ENCODE peak calls at places on chromosomes 16 and 17, in five cellular contexts. H is right cardiac atrium, V is body of pancreas, P is heart left ventricle, X is lower lobe of right lung. F is an unnamed sample. For H3K9me3, the result is how much of the 10 kb centered on the place peaks cover.

GRCh38 chr17:45093444-45094110 is 32.5 kb downstream of the NMT1 start:
- ATAC-seq in H (peak), V (peak), P (peak), X (peak), F (peak)

GRCh38 chr17:51255673-51256072 is 4.2 kb downstream of the MBTD1 start:
- ATAC-seq in H (no peak), V (no peak), P (no peak), X (no peak), F (no peak)

GRCh38 chr16:5323284-5323683 is 225.7 kb upstream of the EEF2KMT start:
- ATAC-seq in H (no peak), V (no peak), P (no peak), X (no peak), F (no peak)

GRCh38 chr17:76266244-76266938 is 1.2 kb downstream of the UBALD2 start:
- ATAC-seq in H (peak), V (no peak), P (no peak), X (no peak), F (no peak)

GRCh38 chr17:64315032-64315490 is 52.0 kb upstream of the TEX2 start:
- ATAC-seq in H (peak), V (peak), P (peak), X (peak), F (peak)

GRCh38 chr17:82497483-82498405 is 21.8 kb upstream of the FOXK2 start:
- ATAC-seq in H (peak), V (peak), P (peak), X (peak), F (peak)

GRCh38 chr16:68146583-68146982 is 61.4 kb downstream of the NFATC3 start:
- ATAC-seq in H (peak), V (peak), P (peak), X (peak), F (no peak)

GRCh38 chr17:13337864-13338371 is 263.8 kb downstream of the HS3ST3A1 start:
- ATAC-seq in H (no peak), V (no peak), P (peak), X (no peak), F (no peak)

GRCh38 chr16:83211711-83212110 is 584.9 kb downstream of the CDH13 start:
- ATAC-seq in H (no peak), V (no peak), P (peak), X (no peak), F (no peak)

GRCh38 chr17:73066148-73066884 is 26.2 kb downstream of the SLC39A11 start:
- ATAC-seq in H (no peak), V (no peak), P (no peak), X (no peak), F (no peak)

GRCh38 chr16:31025344-31025743 is 8.0 kb upstream of the STX4 start:
- ATAC-seq in H (no peak), V (no peak), P (no peak), X (peak), F (no peak)

GRCh38 chr17:67504182-67504581 is 127.1 kb downstream of the PITPNC1 start:
- ATAC-seq in H (no peak), V (peak), P (no peak), X (no peak), F (no peak)

GRCh38 chr17:50102164-50102991 is 7.2 kb downstream of the PDK2 start:
- ATAC-seq in H (peak), V (peak), P (peak), X (peak), F (peak)

GRCh38 chr17:28970879-28971278 is 19.6 kb upstream of the PHF12 start:
- ATAC-seq in H (no peak), V (peak), P (no peak), X (no peak), F (peak)

GRCh38 chr16:68351991-68352431 is 41.2 kb downstream of the PRMT7 start:
- ATAC-seq in H (no peak), V (peak), P (no peak), X (peak), F (no peak)

GRCh38 chr16:30744146-30744545 is 4.1 kb upstream of the PHKG2 start:
- ATAC-seq in H (no peak), V (no peak), P (no peak), X (no peak), F (no peak)

DNA sequence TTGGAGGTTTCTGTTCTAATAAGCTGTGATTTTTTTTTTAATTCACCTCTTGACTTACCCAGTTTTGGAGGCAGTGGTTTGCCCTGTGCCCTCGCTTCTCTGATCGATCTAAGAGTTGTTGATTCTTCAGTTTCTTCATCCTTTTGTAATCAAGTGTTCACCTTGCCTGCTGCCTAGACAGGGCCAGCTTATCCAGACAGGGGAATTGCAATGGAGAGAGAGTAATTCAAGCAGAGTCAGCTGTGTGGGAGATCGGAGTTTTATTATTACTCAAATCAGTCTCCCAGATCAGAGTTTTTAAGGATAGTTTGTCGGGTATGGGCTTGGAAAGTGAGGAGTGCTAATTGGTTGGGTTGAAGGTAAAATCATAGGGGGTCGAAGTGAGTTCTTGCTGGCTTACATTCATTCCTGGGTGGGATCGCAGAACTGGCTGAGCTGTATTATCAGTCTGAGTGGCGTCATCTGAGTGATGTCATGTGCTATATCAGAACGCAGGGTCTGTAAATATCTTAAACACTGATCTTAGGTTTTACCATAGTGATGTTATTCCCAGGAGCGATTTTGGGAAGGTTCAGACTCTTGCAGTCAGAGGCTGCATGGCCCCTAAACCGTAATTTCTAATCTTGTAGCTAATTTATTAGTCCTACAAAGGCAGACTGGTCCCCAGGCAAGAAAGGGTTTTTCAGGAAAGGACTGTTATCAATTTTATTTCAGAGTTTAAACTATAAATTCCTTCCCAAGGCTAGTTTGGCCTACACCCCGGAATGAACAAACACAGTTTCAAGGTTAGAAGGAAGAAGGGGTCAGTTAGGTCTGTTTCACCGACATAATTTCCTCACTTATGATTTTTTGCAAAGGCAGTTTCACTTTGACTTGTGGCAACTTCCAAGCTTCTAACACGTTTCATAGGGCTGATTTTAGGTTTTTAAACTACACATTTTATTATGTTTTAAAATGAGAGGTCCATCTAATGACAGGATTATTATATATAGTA is 21.5 kb upstream of the KCNJ16 start:
- ATAC-seq in H (peak), V (peak), P (peak), X (no peak), F (peak)
- H3K9me3 ChIP-seq in H (under half), V (under half), P (under half), X (under half), F (under half)

GRCh38 chr16:81752876-81753227 is 26.2 kb upstream of the PLCG2 start:
- ATAC-seq in H (no peak), V (no peak), P (no peak), X (peak), F (no peak)
- H3K27ac ChIP-seq in H (no peak), V (peak), P (no peak), X (peak), F (peak)

GRCh38 chr17:60534010-60534555 is 8.0 kb upstream of the APPBP2 start:
- ATAC-seq in H (no peak), V (no peak), P (no peak), X (no peak), F (no peak)

GRCh38 chr17:60538726-60539125 is 12.7 kb upstream of the APPBP2 start:
- ATAC-seq in H (no peak), V (no peak), P (no peak), X (no peak), F (no peak)

GRCh38 chr17:60534613-60535157 is 8.6 kb upstream of the APPBP2 start:
- ATAC-seq in H (no peak), V (peak), P (no peak), X (no peak), F (no peak)

GRCh38 chr17:60539807-60540206 is 13.8 kb upstream of the APPBP2 start:
- ATAC-seq in H (no peak), V (no peak), P (no peak), X (no peak), F (no peak)

DNA sequence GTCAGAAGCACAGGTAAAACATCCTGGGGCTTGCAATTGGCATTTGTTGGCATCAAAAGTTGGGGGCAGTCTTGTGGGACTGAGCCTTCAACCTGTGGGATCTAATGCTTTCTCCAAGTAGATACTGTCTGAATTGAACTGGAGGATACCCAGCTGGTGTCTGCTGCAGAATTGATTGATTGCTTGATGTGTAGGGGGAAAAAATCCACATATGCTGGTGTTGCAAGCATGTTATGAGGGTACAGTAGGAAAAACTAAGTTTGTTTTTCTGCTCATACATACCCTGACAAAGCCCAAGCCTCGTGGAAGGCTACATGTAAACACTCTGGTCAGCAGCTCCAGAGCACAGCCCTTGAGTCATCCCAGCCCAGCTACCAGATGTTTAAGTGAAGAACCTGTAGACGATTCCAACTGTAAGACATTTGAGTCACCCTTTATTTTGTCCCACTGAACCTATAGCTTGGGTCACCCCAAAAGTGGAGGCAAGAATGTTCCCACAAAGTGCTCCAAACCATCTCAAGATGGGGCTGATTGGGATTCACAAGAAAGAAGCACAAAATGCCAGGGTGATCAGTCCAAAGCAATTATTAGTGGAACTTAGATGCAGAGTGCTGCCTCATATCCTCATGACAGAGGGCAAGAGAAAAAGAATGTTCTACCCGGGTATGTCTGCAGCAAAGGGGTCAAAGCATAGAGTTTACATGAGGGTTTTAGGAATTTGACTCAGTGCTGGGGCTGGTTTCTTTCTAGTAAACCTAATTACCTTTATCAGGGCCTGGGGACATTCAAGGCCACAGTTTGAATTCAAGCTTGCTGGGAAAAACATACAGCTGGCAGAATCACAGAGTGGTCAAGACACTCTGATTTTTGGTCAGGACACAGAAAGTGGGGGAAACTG is 9.6 kb upstream of the APPBP2 start:
- ATAC-seq in H (no peak), V (no peak), P (no peak), X (no peak), F (no peak)
- H3K9me3 ChIP-seq in H (under half), V (under half), P (under half), X (under half), F (under half)

GRCh38 chr17:16002708-16003265 is 3.2 kb downstream of the TTC19 start:
- ATAC-seq in H (no peak), V (no peak), P (no peak), X (no peak), F (no peak)
- H3K27ac ChIP-seq in H (no peak), V (no peak), P (no peak), X (no peak), F (no peak)

F was measured in gastroesophageal sphincter.